ENCODE peak calls at places on chromosomes 11 and 22, in ten cellular contexts. One of them, this sample, is unnamed.
A peak's percentile ranks its signal among the peaks of the same experiment; 100 is the strongest.

GRCh38 chr11:72263363-72263762 is 19.4 kb upstream of the PHOX2A start:
- DNase-seq in left kidney: no peak
- DNase-seq in T-helper 2 cell: no peak
- DNase-seq in astrocyte of the cerebellum: peak; percentile 26
- DNase-seq in HT1080: peak; percentile 76
- DNase-seq in endodermal cell: no peak
- DNase-seq in body of pancreas: no peak
- DNase-seq in central memory CD8-positive, alpha-beta T cell: no peak
- DNase-seq in fibroblast of lung: peak; percentile 54
- DNase-seq in GM20000: no peak
- DNase-seq in this sample: no peak

GRCh38 chr11:13939952-13940610 is 22.4 kb upstream of the SPON1 start:
- DNase-seq in body of pancreas: no peak
- DNase-seq in left kidney: peak; percentile 36
- DNase-seq in endodermal cell: no peak
- DNase-seq in T-helper 2 cell: no peak
- DNase-seq in HT1080: peak; percentile 65
- DNase-seq in GM20000: no peak
- DNase-seq in astrocyte of the cerebellum: no peak
- DNase-seq in fibroblast of lung: no peak
- DNase-seq in central memory CD8-positive, alpha-beta T cell: no peak
- DNase-seq in this sample: no peak

GRCh38 chr22:50044485-50045143 is 13.5 kb downstream of the TTLL8 start:
- DNase-seq in T-helper 2 cell: no peak
- DNase-seq in astrocyte of the cerebellum: no peak
- DNase-seq in endodermal cell: no peak
- DNase-seq in left kidney: no peak
- DNase-seq in body of pancreas: no peak
- DNase-seq in GM20000: no peak
- DNase-seq in central memory CD8-positive, alpha-beta T cell: no peak
- DNase-seq in HT1080: no peak
- DNase-seq in fibroblast of lung: no peak
- DNase-seq in this sample: no peak

GRCh38 chr11:65435981-65436411 is 13.4 kb downstream of the NEAT1 start:
- DNase-seq in fibroblast of lung: peak; percentile 51
- DNase-seq in left kidney: no peak
- DNase-seq in HT1080: no peak
- DNase-seq in astrocyte of the cerebellum: no peak
- DNase-seq in endodermal cell: no peak
- DNase-seq in body of pancreas: no peak
- DNase-seq in central memory CD8-positive, alpha-beta T cell: no peak
- DNase-seq in GM20000: no peak
- DNase-seq in T-helper 2 cell: no peak
- DNase-seq in this sample: no peak

GRCh38 chr11:34960277-34960676 is 43.9 kb downstream of the PDHX start:
- DNase-seq in endodermal cell: no peak
- DNase-seq in body of pancreas: no peak
- DNase-seq in fibroblast of lung: no peak
- DNase-seq in GM20000: no peak
- DNase-seq in astrocyte of the cerebellum: no peak
- DNase-seq in left kidney: peak; percentile 11
- DNase-seq in central memory CD8-positive, alpha-beta T cell: no peak
- DNase-seq in HT1080: no peak
- DNase-seq in T-helper 2 cell: no peak
- DNase-seq in this sample: no peak

GRCh38 chr22:41674941-41675340 is 13.7 kb downstream of the SNU13 start:
- DNase-seq in endodermal cell: no peak
- DNase-seq in astrocyte of the cerebellum: no peak
- DNase-seq in HT1080: no peak
- DNase-seq in T-helper 2 cell: no peak
- DNase-seq in body of pancreas: no peak
- DNase-seq in left kidney: no peak
- DNase-seq in central memory CD8-positive, alpha-beta T cell: no peak
- DNase-seq in fibroblast of lung: no peak
- DNase-seq in GM20000: no peak
- DNase-seq in this sample: no peak

GRCh38 chr22:31969789-31970489 is 25.6 kb downstream of the YWHAH start:
- DNase-seq in left kidney: peak; percentile 95
- DNase-seq in T-helper 2 cell: peak; percentile 50
- DNase-seq in astrocyte of the cerebellum: peak; percentile 44
- DNase-seq in body of pancreas: peak; percentile 87
- DNase-seq in HT1080: peak; percentile 62
- DNase-seq in central memory CD8-positive, alpha-beta T cell: peak; percentile 31
- DNase-seq in GM20000: peak; percentile 75
- DNase-seq in endodermal cell: peak; percentile 95
- DNase-seq in fibroblast of lung: peak; percentile 68
- DNase-seq in this sample: peak; percentile 75

GRCh38 chr22:19674129-19674928 is 40.0 kb upstream of the SEPTIN5 start:
- DNase-seq in left kidney: no peak
- DNase-seq in central memory CD8-positive, alpha-beta T cell: no peak
- DNase-seq in endodermal cell: peak; percentile 12
- DNase-seq in body of pancreas: no peak
- DNase-seq in GM20000: no peak
- DNase-seq in HT1080: no peak
- DNase-seq in T-helper 2 cell: no peak
- DNase-seq in astrocyte of the cerebellum: no peak
- DNase-seq in fibroblast of lung: peak; percentile 17
- DNase-seq in this sample: no peak

GRCh38 chr22:33631777-33632176 is 288.5 kb downstream of the LARGE1 start:
- DNase-seq in HT1080: no peak
- DNase-seq in left kidney: no peak
- DNase-seq in fibroblast of lung: no peak
- DNase-seq in body of pancreas: no peak
- DNase-seq in endodermal cell: no peak
- DNase-seq in central memory CD8-positive, alpha-beta T cell: no peak
- DNase-seq in T-helper 2 cell: no peak
- DNase-seq in GM20000: no peak
- DNase-seq in astrocyte of the cerebellum: no peak
- DNase-seq in this sample: no peak

GRCh38 chr11:134207538-134208239 is 16.1 kb downstream of the NCAPD3 start:
- DNase-seq in central memory CD8-positive, alpha-beta T cell: peak; percentile 52
- DNase-seq in T-helper 2 cell: peak; percentile 39
- DNase-seq in endodermal cell: peak; percentile 78
- DNase-seq in fibroblast of lung: peak; percentile 21
- DNase-seq in left kidney: peak; percentile 59
- DNase-seq in body of pancreas: peak; percentile 38
- DNase-seq in GM20000: no peak
- DNase-seq in astrocyte of the cerebellum: no peak
- DNase-seq in HT1080: no peak
- DNase-seq in this sample: peak; percentile 55

GRCh38 chr22:32801436-32802290 is at the start of gene TIMP3:
- DNase-seq in left kidney: peak; percentile 91
- DNase-seq in HT1080: peak; percentile 64
- DNase-seq in endodermal cell: peak; percentile 94
- DNase-seq in T-helper 2 cell: no peak
- DNase-seq in body of pancreas: peak; percentile 54
- DNase-seq in astrocyte of the cerebellum: peak; percentile 19
- DNase-seq in central memory CD8-positive, alpha-beta T cell: no peak
- DNase-seq in fibroblast of lung: peak; percentile 90
- DNase-seq in GM20000: no peak
- DNase-seq in this sample: peak; percentile 81

GRCh38 chr11:114137838-114138237 is 78.3 kb downstream of the ZBTB16 start:
- DNase-seq in astrocyte of the cerebellum: no peak
- DNase-seq in left kidney: no peak
- DNase-seq in body of pancreas: no peak
- DNase-seq in endodermal cell: no peak
- DNase-seq in GM20000: no peak
- DNase-seq in T-helper 2 cell: no peak
- DNase-seq in central memory CD8-positive, alpha-beta T cell: no peak
- DNase-seq in fibroblast of lung: no peak
- DNase-seq in HT1080: no peak
- DNase-seq in this sample: no peak

GRCh38 chr11:63635762-63636465 is 21.7 kb upstream of the PLAAT3 start:
- DNase-seq in GM20000: peak; percentile 70
- DNase-seq in endodermal cell: peak; percentile 89
- DNase-seq in HT1080: peak; percentile 62
- DNase-seq in T-helper 2 cell: peak; percentile 42
- DNase-seq in astrocyte of the cerebellum: peak; percentile 45
- DNase-seq in central memory CD8-positive, alpha-beta T cell: peak; percentile 59
- DNase-seq in left kidney: peak; percentile 82
- DNase-seq in fibroblast of lung: peak; percentile 71
- DNase-seq in body of pancreas: peak; percentile 65
- DNase-seq in this sample: no peak

GRCh38 chr11:69974528-69974927 is 103.6 kb upstream of the ANO1 start:
- DNase-seq in T-helper 2 cell: no peak
- DNase-seq in astrocyte of the cerebellum: no peak
- DNase-seq in GM20000: no peak
- DNase-seq in central memory CD8-positive, alpha-beta T cell: no peak
- DNase-seq in left kidney: no peak
- DNase-seq in fibroblast of lung: no peak
- DNase-seq in HT1080: no peak
- DNase-seq in endodermal cell: no peak
- DNase-seq in body of pancreas: no peak
- DNase-seq in this sample: no peak

GRCh38 chr11:130608267-130608666 is 159.8 kb downstream of the ADAMTS15 start:
- DNase-seq in left kidney: no peak
- DNase-seq in astrocyte of the cerebellum: no peak
- DNase-seq in GM20000: no peak
- DNase-seq in body of pancreas: no peak
- DNase-seq in fibroblast of lung: no peak
- DNase-seq in T-helper 2 cell: no peak
- DNase-seq in endodermal cell: no peak
- DNase-seq in HT1080: no peak
- DNase-seq in central memory CD8-positive, alpha-beta T cell: no peak
- DNase-seq in this sample: no peak

GRCh38 chr11:70901951-70902521 is 350.3 kb downstream of the SHANK2 start:
- DNase-seq in T-helper 2 cell: no peak
- DNase-seq in central memory CD8-positive, alpha-beta T cell: no peak
- DNase-seq in endodermal cell: no peak
- DNase-seq in left kidney: peak; percentile 84
- DNase-seq in GM20000: no peak
- DNase-seq in HT1080: no peak
- DNase-seq in fibroblast of lung: no peak
- DNase-seq in astrocyte of the cerebellum: no peak
- DNase-seq in body of pancreas: no peak
- DNase-seq in this sample: peak; percentile 36

GRCh38 chr22:41661088-41661487 is 27.6 kb downstream of the SNU13 start:
- DNase-seq in endodermal cell: no peak
- DNase-seq in central memory CD8-positive, alpha-beta T cell: no peak
- DNase-seq in body of pancreas: no peak
- DNase-seq in GM20000: no peak
- DNase-seq in left kidney: no peak
- DNase-seq in fibroblast of lung: no peak
- DNase-seq in T-helper 2 cell: no peak
- DNase-seq in astrocyte of the cerebellum: no peak
- DNase-seq in HT1080: no peak
- DNase-seq in this sample: no peak

GRCh38 chr22:32055069-32055468 is 12.0 kb downstream of the SLC5A1 start:
- DNase-seq in T-helper 2 cell: no peak
- DNase-seq in fibroblast of lung: no peak
- DNase-seq in central memory CD8-positive, alpha-beta T cell: no peak
- DNase-seq in left kidney: no peak
- DNase-seq in endodermal cell: no peak
- DNase-seq in astrocyte of the cerebellum: no peak
- DNase-seq in body of pancreas: no peak
- DNase-seq in HT1080: no peak
- DNase-seq in GM20000: no peak
- DNase-seq in this sample: no peak

GRCh38 chr11:1005913-1006312 is 30.6 kb downstream of the MUC6 start:
- DNase-seq in astrocyte of the cerebellum: no peak
- DNase-seq in endodermal cell: no peak
- DNase-seq in central memory CD8-positive, alpha-beta T cell: no peak
- DNase-seq in HT1080: no peak
- DNase-seq in body of pancreas: peak; percentile 75
- DNase-seq in T-helper 2 cell: no peak
- DNase-seq in fibroblast of lung: no peak
- DNase-seq in GM20000: no peak
- DNase-seq in left kidney: no peak
- DNase-seq in this sample: no peak

GRCh38 chr11:66472054-66472453 is 5.3 kb downstream of the PELI3 start:
- DNase-seq in astrocyte of the cerebellum: no peak
- DNase-seq in endodermal cell: no peak
- DNase-seq in T-helper 2 cell: no peak
- DNase-seq in fibroblast of lung: no peak
- DNase-seq in central memory CD8-positive, alpha-beta T cell: no peak
- DNase-seq in body of pancreas: no peak
- DNase-seq in HT1080: no peak
- DNase-seq in left kidney: no peak
- DNase-seq in GM20000: no peak
- DNase-seq in this sample: no peak

GRCh38 chr22:27804683-27805297 is 3.2 kb upstream of the MN1 start:
- DNase-seq in astrocyte of the cerebellum: no peak
- DNase-seq in fibroblast of lung: peak; percentile 67
- DNase-seq in body of pancreas: peak; percentile 73
- DNase-seq in central memory CD8-positive, alpha-beta T cell: no peak
- DNase-seq in endodermal cell: peak; percentile 90
- DNase-seq in HT1080: peak; percentile 44
- DNase-seq in GM20000: peak; percentile 78
- DNase-seq in left kidney: peak; percentile 87
- DNase-seq in T-helper 2 cell: no peak
- DNase-seq in this sample: no peak

GRCh38 chr11:113884361-113884836 is 9.0 kb upstream of the USP28 start:
- DNase-seq in GM20000: no peak
- DNase-seq in fibroblast of lung: peak; percentile 35
- DNase-seq in body of pancreas: no peak
- DNase-seq in central memory CD8-positive, alpha-beta T cell: no peak
- DNase-seq in HT1080: no peak
- DNase-seq in endodermal cell: peak; percentile 84
- DNase-seq in left kidney: peak; percentile 67
- DNase-seq in astrocyte of the cerebellum: no peak
- DNase-seq in T-helper 2 cell: no peak
- DNase-seq in this sample: no peak

GRCh38 chr22:46934746-46935491 is 172.5 kb downstream of the TBC1D22A start:
- DNase-seq in left kidney: peak; percentile 64
- DNase-seq in GM20000: peak; percentile 43
- DNase-seq in central memory CD8-positive, alpha-beta T cell: no peak
- DNase-seq in T-helper 2 cell: no peak
- DNase-seq in fibroblast of lung: peak; percentile 90
- DNase-seq in astrocyte of the cerebellum: peak; percentile 78
- DNase-seq in endodermal cell: peak; percentile 50
- DNase-seq in HT1080: peak; percentile 99
- DNase-seq in body of pancreas: peak; percentile 66
- DNase-seq in this sample: no peak

GRCh38 chr11:67413266-67413797 is 2.1 kb upstream of the CARNS1 start:
- DNase-seq in astrocyte of the cerebellum: no peak
- DNase-seq in HT1080: no peak
- DNase-seq in left kidney: no peak
- DNase-seq in GM20000: no peak
- DNase-seq in endodermal cell: no peak
- DNase-seq in central memory CD8-positive, alpha-beta T cell: no peak
- DNase-seq in body of pancreas: no peak
- DNase-seq in T-helper 2 cell: no peak
- DNase-seq in fibroblast of lung: no peak
- DNase-seq in this sample: no peak

GRCh38 chr11:12801976-12802375 is 127.8 kb downstream of the TEAD1 start:
- DNase-seq in body of pancreas: no peak
- DNase-seq in GM20000: no peak
- DNase-seq in left kidney: no peak
- DNase-seq in fibroblast of lung: no peak
- DNase-seq in astrocyte of the cerebellum: no peak
- DNase-seq in central memory CD8-positive, alpha-beta T cell: no peak
- DNase-seq in endodermal cell: no peak
- DNase-seq in T-helper 2 cell: no peak
- DNase-seq in HT1080: no peak
- DNase-seq in this sample: no peak

GRCh38 chr22:42844756-42845155 is 12.3 kb downstream of the ARFGAP3 start:
- DNase-seq in astrocyte of the cerebellum: no peak
- DNase-seq in central memory CD8-positive, alpha-beta T cell: no peak
- DNase-seq in T-helper 2 cell: no peak
- DNase-seq in endodermal cell: no peak
- DNase-seq in HT1080: no peak
- DNase-seq in body of pancreas: no peak
- DNase-seq in fibroblast of lung: peak; percentile 46
- DNase-seq in GM20000: no peak
- DNase-seq in left kidney: no peak
- DNase-seq in this sample: no peak

GRCh38 chr11:1295591-1295990 is 13.8 kb downstream of the TOLLIP start:
- DNase-seq in central memory CD8-positive, alpha-beta T cell: no peak
- DNase-seq in T-helper 2 cell: no peak
- DNase-seq in astrocyte of the cerebellum: no peak
- DNase-seq in left kidney: no peak
- DNase-seq in endodermal cell: no peak
- DNase-seq in body of pancreas: no peak
- DNase-seq in fibroblast of lung: no peak
- DNase-seq in HT1080: no peak
- DNase-seq in GM20000: no peak
- DNase-seq in this sample: peak; percentile 30

GRCh38 chr22:36486619-36487384 is 5.4 kb upstream of the TXN2 start:
- DNase-seq in endodermal cell: peak; percentile 91
- DNase-seq in left kidney: peak; percentile 75
- DNase-seq in GM20000: no peak
- DNase-seq in central memory CD8-positive, alpha-beta T cell: no peak
- DNase-seq in astrocyte of the cerebellum: no peak
- DNase-seq in HT1080: peak; percentile 57
- DNase-seq in T-helper 2 cell: peak; percentile 45
- DNase-seq in body of pancreas: peak; percentile 49
- DNase-seq in fibroblast of lung: peak; percentile 61
- DNase-seq in this sample: no peak

This sample was measured in lower lobe of right lung.